ENCODE peak calls at places on chromosomes 4 and X, in six cellular contexts. P, Y, Q, U, H and R are unnamed samples.

GRCh38 chrX:54198262-54198661 is 15.2 kb upstream of the FAM120C start:
- DNase-seq in P (no peak), Y (peak; percentile 28), Q (no peak), U (no peak), H (no peak), R (no peak)

GRCh38 chrX:6021316-6022091 is 207.2 kb downstream of the NLGN4X start:
- DNase-seq in P (peak; percentile 5), Y (peak; percentile 47), Q (no peak), U (no peak), H (peak; percentile 29), R (peak; percentile 2)

GRCh38 chr4:101753702-101754101 is 36.8 kb upstream of the BANK1 start:
- DNase-seq in P (no peak), Y (no peak), Q (no peak), U (no peak), H (no peak), R (no peak)

GRCh38 chr4:148344382-148344781 is 97.8 kb downstream of the NR3C2 start:
- DNase-seq in P (no peak), Y (no peak), Q (no peak), U (no peak), H (peak; percentile 41), R (no peak)

GRCh38 chrX:145190801-145191389 is 56.4 kb upstream of the SPANXN1 start:
- DNase-seq in P (no peak), Y (no peak), Q (no peak), U (no peak), H (no peak), R (no peak)

GRCh38 chr4:84971319-84971932 is 4.9 kb upstream of the WDFY3 start:
- DNase-seq in P (no peak), Y (no peak), Q (no peak), U (peak; percentile 55), H (no peak), R (no peak)

GRCh38 chrX:111447298-111447697 is 35.3 kb upstream of the DCX start:
- DNase-seq in P (no peak), Y (peak; percentile 57), Q (no peak), U (no peak), H (peak; percentile 8), R (no peak)

GRCh38 chr4:95889662-95890061 is 49.8 kb downstream of the PDHA2 start:
- DNase-seq in P (no peak), Y (peak; percentile 29), Q (no peak), U (no peak), H (no peak), R (peak; percentile 4)

GRCh38 chr4:95549246-95550138 is 719 bp upstream of the UNC5C start:
- DNase-seq in P (no peak), Y (peak; percentile 65), Q (no peak), U (no peak), H (peak; percentile 10), R (no peak)

GRCh38 chrX:43448688-43449087 is 207.4 kb upstream of the MAOA start:
- DNase-seq in P (no peak), Y (no peak), Q (no peak), U (no peak), H (no peak), R (no peak)

GRCh38 chr4:64766565-64766964 is 357.3 kb upstream of the TECRL start:
- DNase-seq in P (no peak), Y (no peak), Q (no peak), U (no peak), H (no peak), R (no peak)

GRCh38 chr4:63700569-63700968 is 708.7 kb downstream of the TECRL start:
- DNase-seq in P (no peak), Y (peak; percentile 32), Q (no peak), U (no peak), H (no peak), R (no peak)

GRCh38 chr4:97073194-97073593 is 1070.1 kb downstream of the STPG2 start:
- DNase-seq in P (no peak), Y (no peak), Q (no peak), U (no peak), H (no peak), R (peak; percentile 2)

GRCh38 chrX:17809273-17809672 is 51.8 kb downstream of the RAI2 start:
- DNase-seq in P (no peak), Y (no peak), Q (no peak), U (no peak), H (no peak), R (no peak)

GRCh38 chrX:106037835-106038473 is 573 bp downstream of the SERPINA7 start:
- DNase-seq in P (no peak), Y (no peak), Q (no peak), U (no peak), H (no peak), R (no peak)

GRCh38 chr4:71052034-71052433 is 58.6 kb downstream of the DCK start:
- DNase-seq in P (no peak), Y (no peak), Q (no peak), U (no peak), H (peak; percentile 4), R (no peak)

DNA sequence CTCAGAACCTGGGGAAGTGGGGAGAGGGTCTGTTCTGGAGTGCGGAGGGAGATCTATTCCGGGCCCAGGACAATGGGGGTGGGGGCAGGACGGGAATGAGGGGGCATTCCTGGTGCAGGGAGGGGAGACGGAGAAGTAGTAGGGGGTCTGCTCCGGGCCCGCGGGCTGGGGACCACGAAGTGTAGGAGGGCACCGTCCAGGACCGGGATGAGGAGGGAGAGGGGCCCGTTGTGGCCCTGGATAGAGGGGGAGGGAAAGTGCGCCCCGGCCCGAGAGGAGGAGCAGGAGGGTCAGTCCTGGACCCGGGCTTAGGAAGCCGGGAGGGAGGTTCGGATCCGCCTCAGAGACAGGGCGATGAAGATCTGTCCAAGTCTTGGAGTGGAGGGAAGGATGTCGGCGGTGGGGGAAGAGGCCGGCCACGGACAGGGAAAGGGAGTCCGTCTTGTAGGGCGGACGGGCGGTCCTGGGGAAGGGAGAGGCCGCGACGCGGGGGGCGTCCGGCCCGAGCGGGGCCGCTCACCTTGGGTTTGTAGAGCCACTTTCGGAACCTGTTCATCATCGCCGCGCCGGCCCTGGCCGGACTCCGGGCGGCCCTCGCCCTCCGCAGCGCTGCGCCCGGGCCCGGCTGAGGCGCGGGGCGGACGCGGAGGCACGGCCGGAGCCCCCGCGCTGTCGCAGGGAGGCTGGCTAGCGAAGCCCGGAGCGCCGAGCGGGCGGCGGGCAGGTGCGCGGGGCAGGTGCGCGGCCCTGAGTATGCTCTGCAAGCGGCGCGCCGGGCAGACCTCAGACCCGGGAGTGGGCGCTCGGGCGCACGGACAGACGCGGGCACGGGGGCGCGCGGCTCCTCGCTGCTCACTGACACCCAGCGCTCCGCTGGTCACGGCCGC is at the start of gene ZFYVE28:
- DNase-seq in P (no peak), Y (no peak), Q (no peak), U (no peak), H (peak; percentile 11), R (no peak)
- H3K27me3 ChIP-seq in P (peaks cover 11% of the 10 kb centered on the region), Y (peaks cover 33% of the 10 kb centered on the region), Q (peaks cover 59% of the 10 kb centered on the region), U (peaks cover 45% of the 10 kb centered on the region), H (no peaks in the 10 kb centered on the region), R (peaks cover 48% of the 10 kb centered on the region)

GRCh38 chr4:5895287-5895686 is 2.4 kb upstream of the CRMP1 start:
- DNase-seq in P (no peak), Y (no peak), Q (no peak), U (no peak), H (no peak), R (no peak)
- H3K27me3 ChIP-seq in P (peaks cover 30% of the 10 kb centered on the region), Y (peaks cover 18% of the 10 kb centered on the region), Q (peaks cover 57% of the 10 kb centered on the region), U (peaks cover 49% of the 10 kb centered on the region), H (peaks cover 22% of the 10 kb centered on the region), R (peaks cover 52% of the 10 kb centered on the region)

GRCh38 chrX:27910412-27910811 is 70.8 kb downstream of the DCAF8L1 start:
- DNase-seq in P (no peak), Y (no peak), Q (no peak), U (no peak), H (no peak), R (no peak)

GRCh38 chrX:27917713-27918500 is 63.3 kb downstream of the DCAF8L1 start:
- DNase-seq in P (no peak), Y (no peak), Q (no peak), U (no peak), H (no peak), R (no peak)

GRCh38 chrX:27918799-27919198 is 62.5 kb downstream of the DCAF8L1 start:
- DNase-seq in P (no peak), Y (no peak), Q (no peak), U (no peak), H (peak; percentile 16), R (no peak)

GRCh38 chrX:27915617-27916016 is 65.6 kb downstream of the DCAF8L1 start:
- DNase-seq in P (no peak), Y (no peak), Q (no peak), U (no peak), H (peak; percentile 3), R (no peak)
- H3K27me3 ChIP-seq in P (no peaks in the 10 kb centered on the region), Y (no peaks in the 10 kb centered on the region), Q (no peaks in the 10 kb centered on the region), U (no peaks in the 10 kb centered on the region), H (no peaks in the 10 kb centered on the region), R (no peaks in the 10 kb centered on the region)

GRCh38 chr4:44038811-44039210 is 409.8 kb downstream of the KCTD8 start:
- DNase-seq in P (no peak), Y (no peak), Q (no peak), U (no peak), H (no peak), R (no peak)
- H3K27me3 ChIP-seq in P (no peaks in the 10 kb centered on the region), Y (no peaks in the 10 kb centered on the region), Q (no peaks in the 10 kb centered on the region), U (no peaks in the 10 kb centered on the region), H (no peaks in the 10 kb centered on the region), R (no peaks in the 10 kb centered on the region)

GRCh38 chr4:3705236-3705987 is 60.8 kb upstream of the ADRA2C start:
- DNase-seq in P (no peak), Y (no peak), Q (no peak), U (no peak), H (no peak), R (no peak)
- H3K27me3 ChIP-seq in P (peaks cover 3% of the 10 kb centered on the region), Y (no peaks in the 10 kb centered on the region), Q (peaks cover 37% of the 10 kb centered on the region), U (peaks cover 90% of the 10 kb centered on the region), H (no peaks in the 10 kb centered on the region), R (peaks cover 59% of the 10 kb centered on the region)

GRCh38 chr4:173529505-173530325 is at the start of gene HAND2:
- DNase-seq in P (no peak), Y (peak; percentile 73), Q (no peak), U (no peak), H (peak; percentile 68), R (no peak)
- H3K27me3 ChIP-seq in P (peaks cover 97% of the 10 kb centered on the region), Y (peaks cover 95% of the 10 kb centered on the region), Q (peaks cover 95% of the 10 kb centered on the region), U (no peaks in the 10 kb centered on the region), H (peaks cover 26% of the 10 kb centered on the region), R (peaks cover 90% of the 10 kb centered on the region)

DNA sequence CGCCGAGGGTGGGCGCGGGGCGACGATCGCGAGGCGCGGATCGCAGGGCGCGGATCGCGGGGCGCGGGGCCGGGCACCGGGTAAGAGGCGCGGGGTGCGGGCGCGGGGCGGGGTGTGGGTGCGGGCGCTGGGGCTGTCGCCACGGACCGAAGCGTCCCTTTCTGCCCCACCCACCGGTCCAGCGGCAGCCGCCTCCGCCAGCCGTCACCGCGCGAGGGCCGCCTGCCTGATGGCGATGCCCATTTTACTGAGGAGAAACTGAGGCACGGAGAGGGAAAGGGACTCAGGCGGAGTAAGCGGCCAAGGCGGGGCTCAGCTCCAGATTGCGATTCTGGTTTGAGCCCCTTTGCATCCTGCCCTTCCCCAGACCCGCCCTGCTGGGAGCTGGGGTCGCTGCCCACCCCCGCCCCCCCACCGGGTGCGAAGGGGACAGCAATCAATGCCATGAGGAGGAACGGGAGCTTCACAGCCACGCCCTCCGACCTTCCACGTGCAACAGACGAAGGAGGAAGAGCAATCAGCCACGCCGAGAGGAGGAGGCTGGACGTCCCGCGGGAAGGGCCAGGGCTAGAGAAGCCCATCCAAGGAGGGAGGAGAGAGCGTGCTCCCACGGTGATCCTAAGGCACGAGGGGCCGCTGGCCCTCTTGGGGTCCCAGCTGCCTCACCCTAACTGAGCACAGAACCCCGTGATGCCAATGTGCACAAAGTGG is 10.9 kb upstream of the MAN2B2 start:
- DNase-seq in P (no peak), Y (no peak), Q (no peak), U (no peak), H (no peak), R (no peak)
- H3K27me3 ChIP-seq in P (peaks cover 56% of the 10 kb centered on the region), Y (peaks cover 35% of the 10 kb centered on the region), Q (peaks cover 47% of the 10 kb centered on the region), U (no peaks in the 10 kb centered on the region), H (peaks cover 10% of the 10 kb centered on the region), R (peaks cover 60% of the 10 kb centered on the region)

GRCh38 chrX:7216981-7217587 is 69.1 kb upstream of the PUDP start:
- DNase-seq in P (no peak), Y (no peak), Q (no peak), U (peak; percentile 78), H (no peak), R (no peak)
- H3K27me3 ChIP-seq in P (no peaks in the 10 kb centered on the region), Y (no peaks in the 10 kb centered on the region), Q (no peaks in the 10 kb centered on the region), U (no peaks in the 10 kb centered on the region), H (no peaks in the 10 kb centered on the region), R (no peaks in the 10 kb centered on the region)